ENCODE peak calls at places on chromosomes 2 and 18, in ten cellular contexts. H is iris pigment epithelial cell; F is MCF 10A; R is NCI-H2081; L is activated T-cell treated with anti-CD3 and anti-CD28 coated beads, Interleukin-2, amount 50 U/mL, for 48 hours; P is NCI-H524 treated with DMSO at 0.1 percent for 48 hours; I is coronary artery; J is MM.1S; W is CD8-positive, alpha-beta T cell; O is Daoy. D is an unnamed sample.

GRCh38 chr2:161613161-161613560 is 11.1 kb upstream of the SLC4A10 start:
- DNase-seq in H (peak; percentile 16), F (no peak), R (no peak), L (no peak), P (no peak), I (no peak), J (no peak), W (no peak), O (no peak), D (no peak)

GRCh38 chr2:235939471-235939870 is 228.7 kb downstream of the GBX2 start:
- DNase-seq in H (peak; percentile 10), F (no peak), R (no peak), L (no peak), P (no peak), I (no peak), J (no peak), W (no peak), O (no peak), D (peak; percentile 27)

GRCh38 chr2:192459422-192459821 is 264.7 kb upstream of the TMEFF2 start:
- DNase-seq in H (no peak), F (no peak), R (no peak), L (no peak), P (no peak), I (no peak), J (no peak), W (no peak), O (no peak), D (no peak)

GRCh38 chr18:49464718-49465598 is 4.5 kb upstream of the DYM start:
- DNase-seq in H (peak; percentile 26), F (peak; percentile 24), R (no peak), L (no peak), P (no peak), I (no peak), J (no peak), W (no peak), O (no peak), D (peak; percentile 77)

GRCh38 chr2:173402405-173402974 is 47.8 kb downstream of the CDCA7 start:
- DNase-seq in H (peak; percentile 83), F (peak; percentile 87), R (peak; percentile 86), L (peak; percentile 78), P (peak; percentile 60), I (peak; percentile 83), J (peak; percentile 84), W (peak; percentile 48), O (peak; percentile 76), D (peak; percentile 82)

GRCh38 chr18:44637210-44638051 is 43.3 kb upstream of the SETBP1 start:
- DNase-seq in H (peak; percentile 37), F (peak; percentile 64), R (no peak), L (no peak), P (no peak), I (no peak), J (no peak), W (no peak), O (peak; percentile 67), D (no peak)

GRCh38 chr18:12374398-12374797 is 2.6 kb downstream of the AFG3L2 start:
- DNase-seq in H (no peak), F (no peak), R (no peak), L (no peak), P (no peak), I (no peak), J (no peak), W (no peak), O (no peak), D (no peak)

GRCh38 chr2:151049746-151050145 is 211.9 kb downstream of the RBM43 start:
- DNase-seq in H (peak; percentile 72), F (peak; percentile 66), R (no peak), L (no peak), P (no peak), I (no peak), J (no peak), W (no peak), O (no peak), D (peak; percentile 59)

GRCh38 chr18:3058328-3059191 is 45.6 kb upstream of the LPIN2 start:
- DNase-seq in H (peak; percentile 39), F (no peak), R (no peak), L (no peak), P (no peak), I (no peak), J (no peak), W (no peak), O (no peak), D (no peak)

GRCh38 chr2:130162968-130163367 is 18.1 kb upstream of the CCDC74B start:
- DNase-seq in H (no peak), F (no peak), R (no peak), L (no peak), P (no peak), I (no peak), J (no peak), W (no peak), O (no peak), D (no peak)

GRCh38 chr18:21267370-21267769 is 25.3 kb downstream of the GREB1L start:
- DNase-seq in H (no peak), F (no peak), R (no peak), L (no peak), P (no peak), I (no peak), J (no peak), W (no peak), O (no peak), D (no peak)

GRCh38 chr2:41668529-41668928 is 379.3 kb upstream of the PKDCC start:
- DNase-seq in H (no peak), F (no peak), R (no peak), L (no peak), P (no peak), I (no peak), J (no peak), W (no peak), O (no peak), D (no peak)